ENCODE peak calls at places on chromosomes 4 and X, in ten cellular contexts. O is NCI-H774; L is C1 segment of cervical spinal cord; V is HEK293T; G is suprapubic skin; E is effector memory CD8-positive, alpha-beta T cell; K is AG08396; J is upper lobe of right lung; C is pulmonary artery endothelial cell; B is globus pallidus. N is an unnamed sample.

GRCh38 chr4:82851902-82852750 is 38.8 kb downstream of the SEC31A start:
- DNase-seq in K (no peak), G (no peak), V (peak; percentile 32), B (no peak), C (no peak), L (no peak), E (no peak), O (no peak), J (no peak), N (no peak)

GRCh38 chrX:10447577-10448214 is 172.7 kb downstream of the MID1 start:
- DNase-seq in B (no peak), G (no peak), C (no peak), J (no peak), L (no peak), E (no peak), K (peak; percentile 11), O (no peak), V (no peak), N (no peak)

GRCh38 chrX:119870626-119871131 is 854 bp downstream of the RNF113A start:
- DNase-seq in L (peak; percentile 29), O (no peak), E (peak; percentile 21), J (no peak), K (no peak), C (no peak), V (peak; percentile 33), G (no peak), B (peak; percentile 11), N (peak; percentile 82)

GRCh38 chrX:119871599-119872395 is at the start of the genes NDUFA1 and RNF113A:
- DNase-seq in K (peak; percentile 79), B (peak; percentile 79), E (peak; percentile 78), L (peak; percentile 73), O (peak; percentile 94), G (peak; percentile 86), J (peak; percentile 93), C (no peak), V (peak; percentile 83), N (peak; percentile 96)

GRCh38 chr4:85748654-85749053 is 273.7 kb downstream of the ARHGAP24 start:
- DNase-seq in E (no peak), L (no peak), G (no peak), C (no peak), J (no peak), K (no peak), V (no peak), O (no peak), B (no peak), N (no peak)

GRCh38 chrX:139199945-139200344 is 330.6 kb upstream of the F9 start:
- DNase-seq in L (no peak), C (no peak), G (no peak), E (no peak), O (no peak), J (no peak), V (no peak), K (no peak), B (no peak), N (no peak)

GRCh38 chrX:2425281-2426071 is 75.3 kb downstream of the DHRSX start:
- DNase-seq in V (no peak), G (peak; percentile 34), J (no peak), L (no peak), O (no peak), C (no peak), B (no peak), E (no peak), K (no peak), N (no peak)

GRCh38 chr4:130029442-130029841 is 933.5 kb downstream of the C4orf33 start:
- DNase-seq in O (no peak), B (no peak), C (no peak), V (no peak), E (no peak), G (no peak), J (no peak), L (no peak), K (no peak), N (no peak)

GRCh38 chr4:184282895-184283654 is 65.4 kb upstream of the ENPP6 start:
- DNase-seq in E (no peak), G (no peak), J (no peak), L (no peak), O (no peak), B (no peak), V (no peak), C (no peak), K (no peak), N (no peak)

GRCh38 chr4:128286474-128287158 is 997 bp downstream of the PGRMC2 start:
- DNase-seq in K (peak; percentile 38), B (no peak), C (no peak), E (peak; percentile 11), J (no peak), G (no peak), L (no peak), V (peak; percentile 18), O (no peak), N (no peak)

GRCh38 chr4:73499996-73500765 is 18.6 kb downstream of the AFM start:
- DNase-seq in O (no peak), B (no peak), E (no peak), V (no peak), L (no peak), C (no peak), J (no peak), G (no peak), K (peak; percentile 7), N (no peak)

GRCh38 chrX:47093248-47093647 is 15.0 kb downstream of the RGN start:
- DNase-seq in O (no peak), V (no peak), K (peak; percentile 30), E (no peak), J (no peak), B (peak; percentile 38), L (no peak), C (no peak), G (no peak), N (no peak)

GRCh38 chr4:13548059-13548983 is 4.0 kb upstream of the NKX3-2 start:
- DNase-seq in J (no peak), L (no peak), E (no peak), O (peak; percentile 56), C (no peak), K (peak; percentile 45), V (no peak), B (no peak), G (no peak), N (peak; percentile 69)

GRCh38 chrX:140526138-140526537 is 21.3 kb upstream of the SOX3 start:
- DNase-seq in O (no peak), J (no peak), V (no peak), L (no peak), K (peak; percentile 30), G (no peak), B (no peak), E (no peak), C (no peak), N (no peak)

GRCh38 chr4:70703695-70704332 is 15.5 kb downstream of the UTP3 start:
- DNase-seq in V (no peak), C (no peak), J (no peak), L (no peak), O (peak; percentile 84), E (no peak), K (peak; percentile 47), G (no peak), B (peak; percentile 47), N (no peak)

GRCh38 chr4:110135523-110135922 is 62.9 kb downstream of the ELOVL6 start:
- DNase-seq in C (no peak), L (no peak), E (no peak), V (no peak), B (no peak), K (no peak), G (no peak), J (no peak), O (no peak), N (no peak)

GRCh38 chr4:30610361-30610760 is 109.8 kb upstream of the PCDH7 start:
- DNase-seq in K (no peak), V (no peak), G (no peak), B (no peak), L (no peak), O (no peak), E (no peak), C (no peak), J (no peak), N (no peak)

GRCh38 chr4:23242962-23243361 is 550.2 kb downstream of the GBA3 start:
- DNase-seq in B (no peak), E (no peak), V (no peak), J (no peak), O (no peak), G (no peak), L (no peak), K (no peak), C (no peak), N (no peak)

GRCh38 chr4:183471960-183472708 is 27.7 kb downstream of the CDKN2AIP start:
- DNase-seq in V (peak; percentile 62), J (peak; percentile 88), B (peak; percentile 60), L (peak; percentile 31), O (peak; percentile 30), E (peak; percentile 76), G (peak; percentile 94), C (peak; percentile 29), K (peak; percentile 81), N (peak; percentile 89)

GRCh38 chr4:173958445-173958844 is 325.0 kb downstream of the FBXO8 start:
- DNase-seq in J (no peak), C (no peak), B (no peak), V (no peak), G (no peak), O (no peak), L (no peak), K (peak; percentile 3), E (no peak), N (no peak)

GRCh38 chrX:2766921-2767320 is 15.1 kb downstream of the XG start:
- DNase-seq in G (no peak), L (no peak), B (no peak), E (no peak), V (no peak), J (no peak), O (no peak), C (no peak), K (no peak), N (no peak)

GRCh38 chr4:158996669-158997074 is 106.2 kb upstream of the RAPGEF2 start:
- DNase-seq in E (no peak), O (no peak), K (peak; percentile 72), G (no peak), C (peak; percentile 66), J (no peak), B (no peak), L (no peak), V (no peak), N (no peak)

GRCh38 chr4:86357608-86358007 is 2.2 kb downstream of the MAPK10 start:
- DNase-seq in K (no peak), E (no peak), O (no peak), J (no peak), C (no peak), B (peak; percentile 60), L (peak; percentile 24), V (no peak), G (no peak), N (no peak)

GRCh38 chr4:147477439-147477838 is 3.5 kb upstream of the EDNRA start:
- DNase-seq in E (no peak), L (no peak), B (no peak), G (no peak), K (no peak), J (no peak), O (no peak), C (no peak), V (no peak), N (no peak)

GRCh38 chrX:143873343-143873742 is 10.5 kb upstream of the UBE2NL start:
- DNase-seq in B (no peak), C (no peak), K (peak; percentile 1), J (no peak), E (no peak), V (no peak), O (no peak), L (no peak), G (no peak), N (no peak)

GRCh38 chr4:99013402-99013843 is 17.9 kb downstream of the METAP1 start:
- DNase-seq in G (no peak), K (no peak), B (no peak), L (no peak), E (no peak), V (no peak), C (no peak), O (no peak), J (no peak), N (no peak)

N was measured in spleen.